ENCODE peak calls at places on chromosomes 2 and 18, in nine cellular contexts. K is RKO; U is substantia nigra; V is fibroblast of the aortic adventitia; M is endothelial cell; P is A673; Q is AG09319; J is activated naive CD8-positive, alpha-beta T cell treated with anti-CD3 and anti-CD28 coated beads, Interleukin-2, amount 50 U/mL, for 24 hours; F is iris pigment epithelial cell. O is an unnamed sample.

GRCh38 chr2:158144914-158145625 is 43.4 kb downstream of the UPP2 start:
- DNase-seq in J (no peak), P (no peak), K (no peak), Q (no peak), U (no peak), V (no peak), F (no peak), M (no peak), O (no peak)

GRCh38 chr2:144465723-144466122 is 54.2 kb downstream of the ZEB2 start:
- DNase-seq in K (no peak), J (no peak), P (no peak), M (no peak), Q (no peak), F (no peak), V (no peak), U (no peak), O (no peak)

GRCh38 chr2:113886479-113887383 is 3.2 kb upstream of the ACTR3 start:
- DNase-seq in U (peak), M (no peak), P (no peak), J (peak), V (peak), K (peak), F (peak), Q (no peak), O (peak)

GRCh38 chr2:71675296-71675695 is 221.9 kb downstream of the DYSF start:
- DNase-seq in V (no peak), Q (no peak), U (no peak), F (no peak), P (no peak), M (no peak), J (no peak), K (no peak), O (no peak)

GRCh38 chr2:148594216-148594615 is 50.3 kb upstream of the EPC2 start:
- DNase-seq in Q (no peak), U (no peak), P (no peak), F (no peak), K (no peak), M (no peak), J (no peak), V (no peak), O (no peak)

GRCh38 chr18:59799383-59800015 is 100.3 kb upstream of the PMAIP1 start:
- DNase-seq in K (no peak), M (no peak), F (no peak), J (no peak), U (no peak), P (no peak), V (peak), Q (peak), O (peak)

GRCh38 chr2:226223704-226224103 is 575.9 kb downstream of the IRS1 start:
- DNase-seq in U (no peak), F (no peak), J (no peak), Q (no peak), P (no peak), M (no peak), K (no peak), V (no peak), O (no peak)

GRCh38 chr2:60152226-60152833 is 401.1 kb downstream of the BCL11A start:
- DNase-seq in F (peak), K (no peak), J (no peak), U (no peak), P (peak), V (peak), M (no peak), Q (no peak), O (peak)

GRCh38 chr2:180516204-180516603 is 464.2 kb upstream of the UBE2E3 start:
- DNase-seq in P (no peak), U (no peak), V (no peak), Q (no peak), J (no peak), F (no peak), K (no peak), M (no peak), O (no peak)

GRCh38 chr2:183242937-183243336 is 118.7 kb downstream of the NUP35 start:
- DNase-seq in K (peak), Q (no peak), U (no peak), J (no peak), M (no peak), V (peak), F (peak), P (peak), O (no peak)

GRCh38 chr2:189221811-189222210 is 42.2 kb upstream of the COL5A2 start:
- DNase-seq in M (no peak), K (peak), U (no peak), V (peak), J (no peak), Q (no peak), F (peak), P (no peak), O (no peak)

GRCh38 chr2:24658531-24659202 is 134.5 kb downstream of the PTRHD1 start:
- DNase-seq in U (no peak), F (no peak), J (no peak), K (no peak), V (no peak), P (no peak), M (no peak), Q (no peak), O (no peak)

GRCh38 chr18:76894947-76895346 is 72.6 kb downstream of the ZNF236 start:
- DNase-seq in U (no peak), M (no peak), K (no peak), Q (no peak), F (no peak), J (no peak), P (no peak), V (no peak), O (no peak)

GRCh38 chr2:1707771-1708351 is 36.5 kb downstream of the PXDN start:
- DNase-seq in J (no peak), Q (peak), U (no peak), M (peak), F (peak), V (peak), K (no peak), P (peak), O (peak)

GRCh38 chr2:218325566-218326160 is 31.0 kb upstream of the CATIP start:
- DNase-seq in V (no peak), J (no peak), P (no peak), F (no peak), U (no peak), Q (no peak), K (no peak), M (no peak), O (no peak)

GRCh38 chr2:70944291-70944690 is 8.6 kb downstream of the ATP6V1B1 start:
- DNase-seq in J (no peak), F (no peak), V (no peak), U (no peak), Q (no peak), P (no peak), K (no peak), M (no peak), O (no peak)

GRCh38 chr2:85525567-85525966 is 13.4 kb upstream of the MAT2A start:
- DNase-seq in U (no peak), V (no peak), J (no peak), F (no peak), Q (no peak), K (no peak), M (no peak), P (no peak), O (no peak)

GRCh38 chr18:22176622-22177495 is 7.5 kb downstream of the GATA6 start:
- DNase-seq in P (no peak), Q (no peak), M (no peak), F (peak), K (no peak), V (peak), U (no peak), J (no peak), O (no peak)

GRCh38 chr2:207315131-207315530 is 149.4 kb upstream of the KLF7 start:
- DNase-seq in P (no peak), M (no peak), J (no peak), F (peak), V (no peak), K (no peak), Q (no peak), U (no peak), O (no peak)

GRCh38 chr2:64017811-64018714 is 1.2 kb downstream of the VPS54 start:
- DNase-seq in J (no peak), K (peak), M (no peak), Q (no peak), F (peak), U (no peak), V (peak), P (peak), O (no peak)

GRCh38 chr2:215653344-215654015 is 217.6 kb upstream of the FN1 start:
- DNase-seq in Q (no peak), K (no peak), M (no peak), F (peak), P (no peak), J (no peak), U (no peak), V (peak), O (no peak)

GRCh38 chr2:204453730-204454167 is 91.5 kb upstream of the PARD3B start:
- DNase-seq in K (no peak), P (peak), M (no peak), Q (no peak), U (peak), J (no peak), V (peak), F (no peak), O (peak)

GRCh38 chr2:128308284-128308731 is 10.4 kb downstream of the HS6ST1 start:
- DNase-seq in K (no peak), J (no peak), U (peak), F (no peak), M (no peak), V (no peak), P (no peak), Q (no peak), O (no peak)

GRCh38 chr2:147683380-147683779 is 161.4 kb upstream of the ACVR2A start:
- DNase-seq in U (no peak), M (no peak), J (no peak), Q (no peak), F (no peak), K (no peak), V (no peak), P (no peak), O (no peak)

GRCh38 chr18:79589601-79590091 is 90.0 kb upstream of the CTDP1 start:
- DNase-seq in K (no peak), M (no peak), U (no peak), V (no peak), P (no peak), Q (no peak), F (no peak), J (no peak), O (no peak)

GRCh38 chr18:66759017-66759416 is 155.1 kb upstream of the CDH19 start:
- DNase-seq in Q (no peak), J (no peak), P (no peak), K (no peak), F (no peak), V (no peak), U (no peak), M (no peak), O (no peak)

GRCh38 chr2:148814143-148814852 is 60.7 kb upstream of the KIF5C start:
- DNase-seq in P (no peak), J (no peak), M (no peak), V (peak), U (no peak), Q (no peak), K (no peak), F (peak), O (no peak)

GRCh38 chr18:55907352-55908045 is 319.5 kb upstream of the TCF4 start:
- DNase-seq in M (no peak), Q (no peak), K (no peak), U (no peak), J (no peak), P (no peak), F (no peak), V (peak), O (no peak)

GRCh38 chr18:35174093-35174731 is 66.6 kb upstream of the ZNF397 start:
- DNase-seq in F (no peak), V (no peak), M (no peak), J (no peak), K (no peak), P (no peak), Q (no peak), U (no peak), O (no peak)

GRCh38 chr2:172381275-172381608 is 46.1 kb upstream of the ITGA6 start:
- DNase-seq in V (no peak), P (no peak), Q (no peak), K (no peak), U (no peak), M (no peak), J (no peak), F (no peak), O (no peak)

GRCh38 chr2:143521404-143521803 is 392.2 kb downstream of the ARHGAP15 start:
- DNase-seq in U (no peak), V (no peak), Q (no peak), J (no peak), K (no peak), F (no peak), M (no peak), P (no peak), O (no peak)

GRCh38 chr2:236051351-236051750 is 116.8 kb downstream of the GBX2 start:
- DNase-seq in M (no peak), F (no peak), Q (no peak), V (no peak), U (no peak), P (no peak), K (no peak), J (no peak), O (no peak)

GRCh38 chr18:68428026-68428425 is 286.9 kb downstream of the TMX3 start:
- DNase-seq in M (no peak), J (no peak), F (peak), P (peak), U (no peak), K (peak), V (peak), Q (peak), O (peak)

GRCh38 chr2:10762651-10763460 is 41.4 kb downstream of the ATP6V1C2 start:
- DNase-seq in P (peak), J (no peak), V (peak), F (peak), U (no peak), K (no peak), Q (no peak), M (no peak), O (no peak)

GRCh38 chr2:121735520-121736074 is 1.1 kb downstream of the NIFK start:
- DNase-seq in J (no peak), U (no peak), F (peak), V (peak), M (no peak), K (peak), Q (no peak), P (no peak), O (no peak)